ENCODE peak calls at places on chromosomes 12 and 14, in seven cellular contexts. C, V, P, I, G, A and U are unnamed samples.

GRCh38 chr12:121005346-121005815 is 10.9 kb downstream of the C12orf43 start:
- DNase-seq in P (peak; percentile 41), C (peak; percentile 62), V (no peak), A (no peak), I (peak; percentile 73), G (no peak), U (no peak)

GRCh38 chr14:75453817-75454434 is 26.1 kb downstream of the JDP2 start:
- DNase-seq in I (no peak), C (no peak), V (no peak), A (no peak), P (no peak), G (no peak), U (no peak)

GRCh38 chr12:6226002-6226700 is 26.0 kb downstream of the CD9 start:
- DNase-seq in V (no peak), I (no peak), C (no peak), P (no peak), A (no peak), G (no peak), U (no peak)

GRCh38 chr12:76542908-76543307 is 16.7 kb downstream of the OSBPL8 start:
- DNase-seq in V (no peak), I (no peak), G (no peak), A (no peak), C (no peak), P (no peak), U (no peak)

GRCh38 chr12:96117460-96117859 is 76.7 kb upstream of the ELK3 start:
- DNase-seq in V (no peak), C (no peak), P (no peak), I (no peak), A (no peak), G (no peak), U (no peak)

GRCh38 chr12:68932123-68932700 is 759 bp downstream of the CPM start:
- DNase-seq in I (no peak), G (no peak), P (no peak), V (no peak), A (no peak), C (peak; percentile 55), U (no peak)

GRCh38 chr12:95117178-95117599 is 43.8 kb upstream of the NR2C1 start:
- DNase-seq in V (no peak), C (peak; percentile 92), P (peak; percentile 71), G (no peak), A (peak; percentile 66), I (peak; percentile 89), U (peak; percentile 68)

GRCh38 chr12:113330505-113330904 is 4.4 kb downstream of the SLC8B1 start:
- DNase-seq in G (no peak), V (no peak), A (no peak), I (no peak), P (no peak), C (no peak), U (no peak)

GRCh38 chr14:103187911-103188310 is 64.7 kb downstream of the TNFAIP2 start:
- DNase-seq in G (no peak), V (no peak), A (no peak), P (no peak), C (no peak), I (no peak), U (no peak)